ENCODE peak calls at places on chromosomes 4 and X, in four cellular contexts. H, X, M and K are unnamed samples.

GRCh38 chr4:95232358-95233156 is 316.2 kb downstream of the UNC5C start:
- DNase-seq in M (no peak), X (no peak), H (no peak), K (no peak)

GRCh38 chrX:109270580-109271484 is 211.1 kb downstream of the GUCY2F start:
- DNase-seq in M (peak; percentile 97), H (no peak), X (no peak), K (no peak)

GRCh38 chr4:31667701-31668100 is 947.5 kb downstream of the PCDH7 start:
- DNase-seq in X (peak; percentile 2), M (no peak), H (no peak), K (no peak)

GRCh38 chr4:105453550-105454201 is 20.2 kb downstream of the PPA2 start:
- DNase-seq in H (no peak), X (no peak), M (no peak), K (no peak)

GRCh38 chr4:70442474-70442873 is 29.5 kb upstream of the MUC7 start:
- DNase-seq in M (no peak), H (no peak), X (no peak), K (no peak)

GRCh38 chr4:141142423-141142822 is 9.2 kb upstream of the RNF150 start:
- DNase-seq in M (no peak), H (no peak), X (no peak), K (no peak)

GRCh38 chrX:31608651-31609050 is 536.8 kb upstream of the FTHL17 start:
- DNase-seq in X (no peak), M (no peak), H (no peak), K (no peak)

GRCh38 chrX:78118628-78119027 is 14.6 kb downstream of the PGK1 start:
- DNase-seq in X (no peak), H (no peak), M (no peak), K (no peak)

GRCh38 chrX:121256653-121257052 is 209.2 kb downstream of the GLUD2 start:
- DNase-seq in H (no peak), M (no peak), X (no peak), K (no peak)

GRCh38 chr4:139234258-139234657 is 45.8 kb downstream of the MGARP start:
- DNase-seq in X (no peak), H (no peak), M (no peak), K (no peak)

GRCh38 chr4:120299631-120300030 is 233.0 kb upstream of the MAD2L1 start:
- DNase-seq in X (no peak), M (no peak), H (no peak), K (no peak)

GRCh38 chrX:120456973-120457372 is 12.1 kb downstream of the LAMP2 start:
- DNase-seq in X (peak; percentile 21), M (no peak), H (no peak), K (no peak)

GRCh38 chr4:150150545-150151156 is 72.4 kb downstream of the DCLK2 start:
- DNase-seq in H (no peak), X (no peak), M (no peak), K (no peak)

GRCh38 chrX:35150052-35150451 is 207.5 kb downstream of the FAM47B start:
- DNase-seq in H (no peak), M (no peak), X (no peak), K (no peak)

GRCh38 chr4:76053730-76054129 is 17.9 kb upstream of the CXCL11 start:
- DNase-seq in X (no peak), H (no peak), M (no peak), K (no peak)

GRCh38 chrX:115356369-115356768 is 66.9 kb downstream of the LUZP4 start:
- DNase-seq in H (no peak), X (no peak), M (no peak), K (no peak)

GRCh38 chrX:13341491-13342101 is 21.7 kb upstream of the ATXN3L start:
- DNase-seq in M (no peak), H (no peak), X (peak; percentile 47), K (peak; percentile 59)

GRCh38 chr4:166493828-166494432 is 620.9 kb downstream of the TLL1 start:
- DNase-seq in H (no peak), X (no peak), M (no peak), K (no peak)

GRCh38 chr4:54099287-54099958 is 540 bp upstream of the GSX2 start:
- DNase-seq in M (no peak), X (no peak), H (no peak), K (no peak)

GRCh38 chr4:152696764-152697250 is 17.0 kb upstream of the TMEM154 start:
- DNase-seq in X (peak; percentile 65), M (peak; percentile 98), H (no peak), K (no peak)

GRCh38 chrX:41350150-41350975 is 16.4 kb downstream of the DDX3X start:
- DNase-seq in X (peak; percentile 51), H (no peak), M (no peak), K (peak; percentile 17)

GRCh38 chrX:41351923-41352322 is 18.0 kb downstream of the DDX3X start:
- DNase-seq in X (peak; percentile 10), M (no peak), H (no peak), K (peak; percentile 1)

GRCh38 chrX:41353964-41354363 is 20.0 kb downstream of the DDX3X start:
- DNase-seq in M (no peak), H (no peak), X (no peak), K (no peak)

GRCh38 chrX:41350976-41351569 is 17.1 kb downstream of the DDX3X start:
- DNase-seq in M (no peak), X (peak; percentile 22), H (no peak), K (peak; percentile 14)

GRCh38 chrX:41352329-41352801 is 18.4 kb downstream of the DDX3X start:
- DNase-seq in X (no peak), H (no peak), M (no peak), K (peak; percentile 4)
- TF ChIP-seq POLR2A in X (no peak), H (no peak), M (no peak), K (no peak)

GRCh38 chr4:2624782-2625548 is 88.5 kb downstream of the FAM193A start:
- DNase-seq in X (no peak), M (no peak), H (no peak), K (no peak)
- TF ChIP-seq FOS in X (no peak), M (no peak), H (no peak), K (no peak)

GRCh38 chrX:153944140-153944799 is at the start of gene RENBP:
- DNase-seq in X (no peak), M (no peak), H (peak; percentile 60), K (no peak)
- TF ChIP-seq POLR2A in X (no peak), M (no peak), H (peak; percentile 56), K (no peak)

DNA sequence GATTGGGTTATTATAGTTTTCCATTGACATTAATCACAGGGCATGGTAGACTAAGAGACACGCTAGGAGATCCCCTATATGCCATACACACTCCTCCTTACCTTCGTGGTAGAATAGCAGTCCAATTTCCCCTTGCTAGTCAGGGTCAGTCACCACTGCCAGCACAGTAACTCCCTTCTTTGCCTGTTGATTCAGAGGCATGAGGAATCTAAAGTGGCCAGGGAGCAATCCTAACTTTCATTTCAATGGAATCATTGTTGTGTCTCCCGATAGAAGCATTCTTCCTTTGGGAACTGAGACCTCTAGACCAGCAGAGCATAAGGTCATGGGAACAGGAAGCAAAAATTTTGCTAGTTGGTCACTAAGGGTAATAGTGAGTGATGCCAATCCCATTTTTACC is 51.1 kb downstream of the COL25A1 start:
- DNase-seq in H (no peak), M (no peak), X (no peak), K (no peak)
- TF ChIP-seq FOS in H (no peak), M (no peak), X (no peak), K (no peak)